ENCODE peak calls at places on chromosomes 3 and 15, in seven cellular contexts. R is cardiac muscle cell, X is MCF 10A, M is foreskin fibroblast, H is cardiac fibroblast, A is AG04450, G is kidney. Y is an unnamed sample.

GRCh38 chr3:122944671-122945151 is 82.9 kb downstream of the SEMA5B start:
- DNase-seq in A (no peak), R (no peak), M (no peak), G (peak), X (peak), H (peak), Y (no peak)

GRCh38 chr15:99485153-99485947 is 80.4 kb upstream of the MEF2A start:
- DNase-seq in G (no peak), A (no peak), X (no peak), H (no peak), R (no peak), M (no peak), Y (no peak)

GRCh38 chr15:66390670-66391069 is 4.0 kb downstream of the MAP2K1 start:
- DNase-seq in A (no peak), G (no peak), H (peak), M (no peak), R (no peak), X (peak), Y (no peak)

GRCh38 chr3:12473503-12473902 is 10.8 kb upstream of the TSEN2 start:
- DNase-seq in A (no peak), H (no peak), G (no peak), R (no peak), X (no peak), M (peak), Y (no peak)

GRCh38 chr3:180180795-180181194 is 144.1 kb upstream of the PEX5L start:
- DNase-seq in H (peak), R (no peak), A (peak), M (no peak), G (no peak), X (peak), Y (no peak)

GRCh38 chr3:156742401-156742800 is 68.0 kb downstream of the TIPARP start:
- DNase-seq in M (no peak), X (no peak), H (no peak), R (no peak), G (no peak), A (no peak), Y (no peak)

GRCh38 chr15:38611228-38611627 is 46.6 kb upstream of the RASGRP1 start:
- DNase-seq in M (no peak), R (no peak), X (no peak), G (no peak), A (no peak), H (no peak), Y (no peak)

GRCh38 chr3:50481992-50482391 is 21.4 kb downstream of the CACNA2D2 start:
- DNase-seq in R (peak), X (no peak), A (no peak), M (no peak), G (no peak), H (no peak), Y (no peak)

GRCh38 chr3:144036498-144036897 is 64.9 kb downstream of the DIPK2A start:
- DNase-seq in X (no peak), H (no peak), G (no peak), A (no peak), R (no peak), M (no peak), Y (no peak)

GRCh38 chr3:104896624-104897023 is 470.1 kb upstream of the ALCAM start:
- DNase-seq in X (no peak), R (no peak), A (no peak), H (no peak), G (no peak), M (no peak), Y (no peak)

GRCh38 chr3:65174713-65175112 is 486.9 kb upstream of the ADAMTS9 start:
- DNase-seq in X (no peak), A (no peak), R (no peak), M (no peak), H (no peak), G (no peak), Y (no peak)

GRCh38 chr3:59545369-59545768 is 495.5 kb upstream of the CFAP20DC start:
- DNase-seq in X (no peak), G (no peak), H (no peak), A (no peak), R (peak), M (no peak), Y (no peak)

GRCh38 chr3:115885621-115886020 is 262.3 kb downstream of the GAP43 start:
- DNase-seq in R (peak), G (no peak), A (no peak), X (peak), M (no peak), H (peak), Y (no peak)

GRCh38 chr3:47890037-47890831 is 87.3 kb downstream of the DHX30 start:
- DNase-seq in G (no peak), M (no peak), A (no peak), R (no peak), H (no peak), X (no peak), Y (no peak)

GRCh38 chr3:183298708-183299153 is 45.7 kb downstream of the B3GNT5 start:
- DNase-seq in A (peak), M (peak), X (peak), G (no peak), R (no peak), H (peak), Y (no peak)

GRCh38 chr3:51408021-51408420 is 16.9 kb downstream of the RBM15B start:
- DNase-seq in R (no peak), H (no peak), G (no peak), M (no peak), X (no peak), A (no peak), Y (no peak)

GRCh38 chr3:146817705-146818104 is 212.6 kb upstream of the PLSCR5 start:
- DNase-seq in M (peak), R (peak), G (no peak), X (peak), H (peak), A (no peak), Y (no peak)

GRCh38 chr3:65128346-65128745 is 440.5 kb upstream of the ADAMTS9 start:
- DNase-seq in H (no peak), R (no peak), X (peak), A (no peak), G (no peak), M (no peak), Y (no peak)

GRCh38 chr3:151009981-151010380 is 37.5 kb upstream of the CLRN1 start:
- DNase-seq in X (peak), M (peak), R (no peak), A (no peak), H (no peak), G (no peak), Y (no peak)

GRCh38 chr3:10964537-10965167 is 27.9 kb upstream of the SLC6A1 start:
- DNase-seq in A (no peak), G (peak), R (peak), X (peak), M (no peak), H (peak), Y (peak)

GRCh38 chr3:56484096-56484495 is 15.8 kb upstream of the ERC2 start:
- DNase-seq in X (no peak), H (no peak), G (no peak), M (no peak), R (no peak), A (no peak), Y (no peak)

GRCh38 chr3:172140499-172141391 is 101.4 kb downstream of the FNDC3B start:
- DNase-seq in G (no peak), H (peak), R (peak), X (peak), M (peak), A (peak), Y (no peak)

GRCh38 chr3:123755085-123755484 is 129.0 kb downstream of the MYLK start:
- DNase-seq in X (no peak), R (no peak), A (no peak), H (no peak), M (no peak), G (peak), Y (no peak)

GRCh38 chr3:185778821-185779220 is 46.0 kb downstream of the IGF2BP2 start:
- DNase-seq in M (no peak), G (no peak), H (no peak), X (no peak), R (no peak), A (no peak), Y (no peak)

GRCh38 chr3:34364345-34364744 is 565.9 kb downstream of the PDCD6IP start:
- DNase-seq in H (peak), A (no peak), R (no peak), X (peak), M (no peak), G (no peak), Y (no peak)

GRCh38 chr3:157906627-157907026 is 199.6 kb downstream of the SHOX2 start:
- DNase-seq in M (no peak), R (no peak), A (no peak), H (peak), G (no peak), X (peak), Y (no peak)

GRCh38 chr3:110995461-110996226 is 76.0 kb upstream of the NECTIN3 start:
- DNase-seq in X (peak), M (peak), R (no peak), A (no peak), H (peak), G (no peak), Y (no peak)

GRCh38 chr15:70056091-70056680 is 41.5 kb downstream of the TLE3 start:
- DNase-seq in R (no peak), H (no peak), A (no peak), G (peak), X (no peak), M (no peak), Y (peak)

GRCh38 chr15:70053703-70054229 is 44.0 kb downstream of the TLE3 start:
- DNase-seq in A (no peak), X (no peak), R (no peak), H (no peak), G (peak), M (no peak), Y (peak)

GRCh38 chr15:70054366-70054765 is 43.4 kb downstream of the TLE3 start:
- DNase-seq in R (no peak), H (no peak), A (no peak), M (no peak), G (peak), X (no peak), Y (no peak)

GRCh38 chr15:70054884-70055387 is 42.8 kb downstream of the TLE3 start:
- DNase-seq in M (no peak), H (no peak), A (no peak), R (no peak), G (peak), X (no peak), Y (peak)

DNA sequence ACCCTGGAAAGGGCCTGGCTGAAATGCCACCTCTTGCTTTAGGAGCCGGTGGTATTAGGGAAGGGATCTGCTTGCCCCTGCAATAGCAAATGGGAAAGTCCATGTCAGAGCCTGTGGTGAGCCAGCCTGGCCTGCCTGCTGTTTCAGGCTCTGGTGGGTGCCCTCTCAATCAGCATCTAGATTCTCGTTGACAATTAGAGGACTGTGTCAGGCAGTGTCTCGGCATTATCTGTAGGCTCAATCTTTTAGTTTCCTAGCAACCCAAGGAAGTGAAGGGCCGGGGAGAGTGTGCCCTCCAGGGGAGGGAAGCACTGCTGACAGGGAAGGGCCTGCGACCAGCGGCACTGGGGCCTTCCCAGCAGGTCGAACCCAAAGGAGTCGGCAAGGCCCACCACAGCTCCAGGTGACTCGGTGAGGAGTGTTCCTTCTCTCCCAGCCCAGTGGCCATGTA is 42.1 kb downstream of the TLE3 start:
- DNase-seq in G (peak), M (no peak), H (no peak), R (no peak), A (no peak), X (no peak), Y (peak)
- TF ChIP-seq CTCF in G (no peak), M (no peak), H (no peak), R (no peak), A (no peak), X (no peak), Y (no peak)

GRCh38 chr3:159252772-159253384 is 451.0 kb downstream of the MFSD1 start:
- DNase-seq in A (no peak), X (peak), H (peak), R (peak), M (peak), G (no peak), Y (no peak)
- TF ChIP-seq CTCF in A (peak), X (peak), H (peak), R (peak), M (peak), G (peak), Y (no peak)

GRCh38 chr15:77178421-77178820 is 107.5 kb upstream of the TSPAN3 start:
- DNase-seq in G (no peak), H (no peak), X (no peak), R (no peak), M (no peak), A (no peak), Y (no peak)
- TF ChIP-seq CTCF in G (no peak), H (no peak), X (no peak), R (no peak), M (no peak), A (no peak), Y (no peak)

GRCh38 chr3:16810013-16810412 is 74.7 kb upstream of the PLCL2 start:
- DNase-seq in H (peak), A (no peak), G (no peak), R (no peak), X (no peak), M (no peak), Y (no peak)

GRCh38 chr3:16809482-16809881 is 75.3 kb upstream of the PLCL2 start:
- DNase-seq in X (no peak), A (no peak), H (no peak), G (no peak), M (no peak), R (no peak), Y (no peak)

GRCh38 chr3:16807441-16807840 is 77.3 kb upstream of the PLCL2 start:
- DNase-seq in A (no peak), H (peak), M (peak), X (no peak), R (no peak), G (no peak), Y (no peak)

GRCh38 chr3:16807981-16808380 is 76.8 kb upstream of the PLCL2 start:
- DNase-seq in G (no peak), R (no peak), M (no peak), A (no peak), X (no peak), H (no peak), Y (no peak)

DNA sequence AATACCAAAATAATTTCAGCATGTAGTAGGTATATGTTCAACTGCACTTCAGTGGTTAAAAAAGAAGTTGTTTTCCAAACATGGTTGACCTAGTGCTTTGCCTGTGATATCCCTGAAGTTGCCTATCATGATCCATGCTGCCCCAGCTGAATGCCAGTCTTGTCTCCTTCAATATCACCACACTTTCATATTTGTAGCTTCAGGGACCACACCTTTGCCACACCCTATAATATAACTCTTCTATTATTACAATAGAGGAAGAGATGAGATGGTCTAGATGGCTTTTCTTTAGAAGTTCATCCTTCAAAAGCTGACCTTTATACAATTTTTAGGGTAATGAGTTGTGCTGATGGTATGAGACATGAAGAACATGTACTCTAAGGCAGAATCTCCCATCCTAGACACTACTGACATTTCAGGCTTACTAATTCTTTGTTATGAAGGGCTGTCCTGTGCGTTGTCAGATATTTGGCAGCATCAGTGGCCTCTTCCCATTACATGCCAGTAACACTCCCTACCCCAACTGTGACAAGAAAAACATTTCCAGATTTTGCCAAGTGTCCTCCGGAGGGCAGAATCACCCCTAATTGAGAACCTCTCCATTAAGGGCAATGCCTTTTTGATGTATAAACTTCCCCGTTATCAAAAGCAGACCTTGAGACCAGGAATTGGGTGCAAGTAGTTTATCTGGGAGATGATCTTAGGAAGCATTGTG is 76.2 kb upstream of the PLCL2 start:
- DNase-seq in M (peak), A (no peak), G (no peak), R (no peak), X (no peak), H (peak), Y (no peak)
- TF ChIP-seq CTCF in M (no peak), A (no peak), G (no peak), R (no peak), X (no peak), H (no peak), Y (no peak)

GRCh38 chr15:79007066-79007465 is 62.2 kb upstream of the CTSH start:
- DNase-seq in A (no peak), H (peak), R (peak), M (no peak), G (peak), X (peak), Y (no peak)
- TF ChIP-seq CTCF in A (peak), H (peak), R (peak), M (peak), G (peak), X (no peak), Y (no peak)

GRCh38 chr3:187738089-187738399 is 7.2 kb downstream of the BCL6 start:
- DNase-seq in R (no peak), G (no peak), X (no peak), H (no peak), M (no peak), A (no peak), Y (no peak)

GRCh38 chr3:187738400-187739124 is 6.7 kb downstream of the BCL6 start:
- DNase-seq in H (peak), G (peak), X (peak), M (peak), R (peak), A (peak), Y (peak)

GRCh38 chr3:187736418-187736871 is 8.8 kb downstream of the BCL6 start:
- DNase-seq in G (no peak), R (no peak), H (peak), A (no peak), M (peak), X (peak), Y (no peak)

GRCh38 chr3:187739125-187739560 is 6.1 kb downstream of the BCL6 start:
- DNase-seq in M (no peak), X (no peak), H (no peak), G (peak), R (no peak), A (no peak), Y (peak)

GRCh38 chr3:187737401-187738088 is 7.7 kb downstream of the BCL6 start:
- DNase-seq in M (peak), X (peak), H (peak), R (peak), G (peak), A (no peak), Y (peak)
- TF ChIP-seq CTCF in M (no peak), X (no peak), H (peak), R (no peak), G (no peak), A (peak), Y (no peak)

GRCh38 chr3:18982920-18983319 is 165.4 kb upstream of the KCNH8 start:
- DNase-seq in G (no peak), A (no peak), X (no peak), H (no peak), M (no peak), R (no peak), Y (no peak)

GRCh38 chr3:18987070-18987469 is 161.2 kb upstream of the KCNH8 start:
- DNase-seq in H (no peak), M (no peak), R (no peak), G (no peak), X (no peak), A (no peak), Y (no peak)

GRCh38 chr3:18989237-18989812 is 159.0 kb upstream of the KCNH8 start:
- DNase-seq in M (no peak), G (no peak), R (no peak), A (no peak), X (no peak), H (no peak), Y (no peak)

GRCh38 chr3:18987862-18988447 is 160.4 kb upstream of the KCNH8 start:
- DNase-seq in R (no peak), A (no peak), H (no peak), M (no peak), X (peak), G (no peak), Y (no peak)

GRCh38 chr3:18988619-18989229 is 159.6 kb upstream of the KCNH8 start:
- DNase-seq in A (no peak), X (peak), M (no peak), R (peak), G (no peak), H (peak), Y (no peak)
- TF ChIP-seq CTCF in A (no peak), X (peak), M (no peak), R (peak), G (peak), H (peak), Y (peak)